ENCODE peak calls at places on chromosomes 3 and 15, in five cellular contexts. Z is RWPE1, H is right lobe of liver, A is testis, N is IMR-90. I is an unnamed sample.
A peak's percentile ranks its signal among the peaks of the same experiment; 100 is the strongest.

GRCh38 chr15:90807687-90808086 is 60.7 kb upstream of the FURIN start:
- DNase-seq in Z (no peak), H (no peak), A (no peak), N (no peak), I (no peak)

GRCh38 chr3:159763466-159764210 is 225.0 kb upstream of the IL12A start:
- DNase-seq in Z (peak; percentile 87), H (peak; percentile 86), A (peak; percentile 66), N (peak; percentile 84), I (peak; percentile 81)

GRCh38 chr3:30649572-30650310 is 43.3 kb downstream of the TGFBR2 start:
- DNase-seq in Z (no peak), H (no peak), A (no peak), N (peak; percentile 88), I (no peak)

GRCh38 chr3:12465826-12466225 is 18.5 kb upstream of the TSEN2 start:
- DNase-seq in Z (no peak), H (no peak), A (no peak), N (no peak), I (no peak)

GRCh38 chr15:38254065-38254883 is 1.6 kb downstream of the SPRED1 start:
- DNase-seq in Z (peak; percentile 82), H (no peak), A (peak; percentile 81), N (peak; percentile 68), I (no peak)

GRCh38 chr15:41256577-41257038 is 25.5 kb downstream of the CHP1 start:
- DNase-seq in Z (no peak), H (no peak), A (no peak), N (no peak), I (no peak)

GRCh38 chr3:187798531-187799520 is 53.6 kb upstream of the BCL6 start:
- DNase-seq in Z (no peak), H (no peak), A (no peak), N (no peak), I (no peak)

GRCh38 chr15:38685686-38686339 is 121.2 kb upstream of the RASGRP1 start:
- DNase-seq in Z (no peak), H (no peak), A (no peak), N (no peak), I (no peak)

GRCh38 chr3:126548556-126549466 is 9.9 kb downstream of the C3orf22 start:
- DNase-seq in Z (no peak), H (peak; percentile 39), A (no peak), N (no peak), I (peak; percentile 56)

GRCh38 chr3:127444761-127445160 is 145.8 kb downstream of the TPRA1 start:
- DNase-seq in Z (no peak), H (peak; percentile 28), A (no peak), N (no peak), I (peak; percentile 39)

GRCh38 chr15:98845138-98845884 is 162.3 kb downstream of the PGPEP1L start:
- DNase-seq in Z (no peak), H (no peak), A (peak; percentile 37), N (no peak), I (no peak)

GRCh38 chr3:14377838-14378169 is 24.6 kb upstream of the SLC6A6 start:
- DNase-seq in Z (no peak), H (peak; percentile 62), A (no peak), N (no peak), I (no peak)

GRCh38 chr3:141231923-141232861 is 567 bp downstream of the PXYLP1 start:
- DNase-seq in Z (peak; percentile 35), H (peak; percentile 69), A (peak; percentile 39), N (no peak), I (no peak)

GRCh38 chr3:190053919-190054672 is 66.6 kb downstream of the P3H2 start:
- DNase-seq in Z (peak; percentile 44), H (no peak), A (no peak), N (peak; percentile 92), I (no peak)

GRCh38 chr3:58647661-58648141 is 18.9 kb downstream of the FAM3D start:
- DNase-seq in Z (no peak), H (no peak), A (no peak), N (no peak), I (no peak)

GRCh38 chr3:120693439-120694172 is 11.6 kb upstream of the HGD start:
- DNase-seq in Z (no peak), H (no peak), A (no peak), N (peak; percentile 55), I (no peak)

GRCh38 chr15:45573961-45574629 is 13.1 kb upstream of the BLOC1S6 start:
- DNase-seq in Z (no peak), H (no peak), A (no peak), N (no peak), I (peak; percentile 68)

GRCh38 chr15:64045774-64046346 is 425 bp downstream of the DAPK2 start:
- DNase-seq in Z (peak; percentile 63), H (peak; percentile 64), A (peak; percentile 20), N (no peak), I (no peak)

GRCh38 chr3:117441851-117442250 is 732.3 kb downstream of the TUSC7 start:
- DNase-seq in Z (no peak), H (no peak), A (no peak), N (no peak), I (no peak)

GRCh38 chr3:117435481-117435880 is 725.9 kb downstream of the TUSC7 start:
- DNase-seq in Z (no peak), H (no peak), A (no peak), N (no peak), I (no peak)

GRCh38 chr3:117443014-117443413 is 733.4 kb downstream of the TUSC7 start:
- DNase-seq in Z (peak; percentile 5), H (no peak), A (no peak), N (peak; percentile 65), I (no peak)

GRCh38 chr3:117444175-117444574 is 734.6 kb downstream of the TUSC7 start:
- DNase-seq in Z (no peak), H (no peak), A (no peak), N (no peak), I (no peak)

DNA sequence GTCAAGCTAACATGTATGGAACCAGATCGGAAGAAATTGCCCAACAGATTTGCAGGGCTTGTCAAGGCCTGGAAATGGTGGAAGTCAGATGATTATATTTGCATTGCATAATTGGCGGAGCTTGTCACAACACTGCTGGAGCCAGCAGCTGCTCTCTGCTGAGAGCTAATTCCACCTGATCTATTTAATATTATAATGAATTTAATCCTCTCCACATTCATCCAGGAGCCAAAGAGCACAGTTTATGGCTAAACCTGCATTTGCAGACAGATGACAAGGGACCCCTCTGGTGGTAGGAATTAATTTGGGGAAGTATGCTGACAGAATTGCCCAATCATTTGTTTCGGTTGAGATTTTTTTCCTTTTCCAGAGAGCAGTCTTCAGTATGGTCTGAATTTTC is 730.2 kb downstream of the TUSC7 start:
- DNase-seq in Z (no peak), H (no peak), A (no peak), N (peak; percentile 45), I (no peak)
- TF ChIP-seq CTCF in Z (no peak), H (no peak), A (no peak), N (peak; percentile 59), I (peak; percentile 64)

GRCh38 chr3:128554100-128554464 is 61.1 kb upstream of the GATA2 start:
- DNase-seq in Z (no peak), H (no peak), A (no peak), N (peak; percentile 79), I (no peak)
- TF ChIP-seq CTCF in Z (no peak), H (no peak), A (no peak), N (peak; percentile 39), I (no peak)

GRCh38 chr3:33144433-33144832 is 30.6 kb downstream of the CRTAP start:
- DNase-seq in Z (no peak), H (no peak), A (peak; percentile 48), N (no peak), I (no peak)
- TF ChIP-seq CTCF in Z (no peak), H (peak; percentile 26), A (no peak), N (peak; percentile 18), I (peak; percentile 45)

GRCh38 chr3:110456438-110457138 is 615.0 kb upstream of the NECTIN3 start:
- DNase-seq in Z (no peak), H (no peak), A (no peak), N (no peak), I (no peak)
- TF ChIP-seq CTCF in Z (no peak), H (no peak), A (no peak), N (no peak), I (no peak)

GRCh38 chr3:73381551-73381950 is 243.2 kb downstream of the PDZRN3 start:
- DNase-seq in Z (no peak), H (no peak), A (no peak), N (no peak), I (no peak)
- TF ChIP-seq CTCF in Z (no peak), H (no peak), A (no peak), N (no peak), I (no peak)

I was measured in type B pancreatic cell.